ENCODE peak calls at places on chromosome 4, in six cellular contexts. S is hypothalamus; P is substantia nigra; O is stimulated activated CD4-positive, alpha-beta T cell treated with anti-CD3 and anti-CD28 coated beads, Interleukin-15, amount 100 ng/mL, for 1 hour; D is Caki2; R is endothelial cell. Q is an unnamed sample.

GRCh38 chr4:138104462-138104775 is 137.7 kb downstream of the SLC7A11 start:
- DNase-seq in O (no peak), P (no peak), S (no peak), D (no peak), R (no peak), Q (no peak)

GRCh38 chr4:184540307-184540706 is 66.0 kb upstream of the IRF2 start:
- DNase-seq in O (no peak), D (no peak), P (no peak), S (no peak), R (no peak), Q (no peak)

GRCh38 chr4:38696697-38697096 is 32.7 kb downstream of the KLF3 start:
- DNase-seq in S (no peak), D (no peak), O (no peak), R (no peak), P (no peak), Q (no peak)

GRCh38 chr4:43234626-43235025 is 342.1 kb downstream of the GRXCR1 start:
- DNase-seq in P (no peak), R (no peak), D (no peak), O (no peak), S (no peak), Q (no peak)

GRCh38 chr4:8427761-8428287 is 12.7 kb downstream of the ACOX3 start:
- DNase-seq in R (no peak), O (no peak), S (no peak), D (peak; percentile 4), P (no peak), Q (no peak)

GRCh38 chr4:184889683-184890082 is 63.9 kb upstream of the ACSL1 start:
- DNase-seq in R (no peak), O (no peak), D (no peak), S (no peak), P (no peak), Q (no peak)

GRCh38 chr4:74284074-74284473 is 24.2 kb upstream of the EPGN start:
- DNase-seq in O (no peak), R (no peak), D (peak; percentile 95), S (no peak), P (no peak), Q (peak; percentile 27)

GRCh38 chr4:85777908-85778808 is 303.2 kb downstream of the ARHGAP24 start:
- DNase-seq in S (no peak), R (no peak), D (no peak), P (no peak), O (no peak), Q (no peak)

GRCh38 chr4:185774815-185775684 is 36.9 kb downstream of the SORBS2 start:
- DNase-seq in R (no peak), D (peak; percentile 51), O (no peak), P (no peak), S (no peak), Q (no peak)

GRCh38 chr4:40909363-40909876 is 159.7 kb downstream of the NSUN7 start:
- DNase-seq in S (no peak), O (no peak), R (no peak), P (no peak), D (peak; percentile 14), Q (peak; percentile 63)

GRCh38 chr4:48275247-48275646 is 5.6 kb upstream of the TEC start:
- DNase-seq in R (peak; percentile 20), D (no peak), O (no peak), S (no peak), P (no peak), Q (no peak)

GRCh38 chr4:14254252-14254651 is 626.7 kb upstream of the BOD1L1 start:
- DNase-seq in D (no peak), P (no peak), S (no peak), O (no peak), R (peak; percentile 61), Q (no peak)

Q was measured in LoVo.